ENCODE peak calls at places on chromosomes 2 and 18, in six cellular contexts. One of them, this sample, is unnamed.

GRCh38 chr2:42917374-42918017 is 125.1 kb upstream of the HAAO start:
- DNase-seq in fibroblast of mammary gland: peak
- DNase-seq in lower lobe of right lung: no peak
- DNase-seq in fibroblast of the aortic adventitia: peak
- DNase-seq in prostate gland: no peak
- DNase-seq in AG04450: no peak
- DNase-seq in this sample: peak

GRCh38 chr2:110017-110416 is 63.7 kb upstream of the FAM110C start:
- DNase-seq in fibroblast of mammary gland: no peak
- DNase-seq in lower lobe of right lung: no peak
- DNase-seq in fibroblast of the aortic adventitia: no peak
- DNase-seq in prostate gland: no peak
- DNase-seq in AG04450: no peak
- DNase-seq in this sample: no peak

GRCh38 chr2:227106845-227107759 is 56.9 kb downstream of the COL4A4 start:
- DNase-seq in fibroblast of mammary gland: peak
- DNase-seq in lower lobe of right lung: no peak
- DNase-seq in fibroblast of the aortic adventitia: peak
- DNase-seq in prostate gland: peak
- DNase-seq in AG04450: peak
- DNase-seq in this sample: peak

GRCh38 chr18:832085-832681 is 20.1 kb upstream of the YES1 start:
- DNase-seq in fibroblast of mammary gland: no peak
- DNase-seq in lower lobe of right lung: no peak
- DNase-seq in fibroblast of the aortic adventitia: no peak
- DNase-seq in prostate gland: no peak
- DNase-seq in AG04450: no peak
- DNase-seq in this sample: no peak

GRCh38 chr2:240374085-240374907 is 61.2 kb upstream of the GPC1 start:
- DNase-seq in fibroblast of mammary gland: peak
- DNase-seq in lower lobe of right lung: peak
- DNase-seq in fibroblast of the aortic adventitia: peak
- DNase-seq in prostate gland: no peak
- DNase-seq in AG04450: peak
- DNase-seq in this sample: peak

GRCh38 chr2:214361116-214361515 is 49.7 kb upstream of the VWC2L start:
- DNase-seq in fibroblast of mammary gland: no peak
- DNase-seq in lower lobe of right lung: no peak
- DNase-seq in fibroblast of the aortic adventitia: no peak
- DNase-seq in prostate gland: no peak
- DNase-seq in AG04450: no peak
- DNase-seq in this sample: no peak

GRCh38 chr2:231124833-231125232 is at the start of gene HTR2B:
- DNase-seq in fibroblast of mammary gland: peak
- DNase-seq in lower lobe of right lung: no peak
- DNase-seq in fibroblast of the aortic adventitia: peak
- DNase-seq in prostate gland: no peak
- DNase-seq in AG04450: no peak
- DNase-seq in this sample: peak

GRCh38 chr2:218648473-218649100 is 10.8 kb downstream of the ZNF142 start:
- DNase-seq in fibroblast of mammary gland: peak
- DNase-seq in lower lobe of right lung: no peak
- DNase-seq in fibroblast of the aortic adventitia: peak
- DNase-seq in prostate gland: peak
- DNase-seq in AG04450: peak
- DNase-seq in this sample: peak

GRCh38 chr2:100767224-100767653 is 52.7 kb upstream of the NPAS2 start:
- DNase-seq in fibroblast of mammary gland: peak
- DNase-seq in lower lobe of right lung: no peak
- DNase-seq in fibroblast of the aortic adventitia: peak
- DNase-seq in prostate gland: peak
- DNase-seq in AG04450: no peak
- DNase-seq in this sample: peak

GRCh38 chr2:204024503-204024902 is 87.9 kb downstream of the ICOS start:
- DNase-seq in fibroblast of mammary gland: peak
- DNase-seq in lower lobe of right lung: no peak
- DNase-seq in fibroblast of the aortic adventitia: peak
- DNase-seq in prostate gland: peak
- DNase-seq in AG04450: no peak
- DNase-seq in this sample: peak

GRCh38 chr18:58649966-58650816 is 21.1 kb upstream of the MALT1 start:
- DNase-seq in fibroblast of mammary gland: no peak
- DNase-seq in lower lobe of right lung: no peak
- DNase-seq in fibroblast of the aortic adventitia: peak
- DNase-seq in prostate gland: no peak
- DNase-seq in AG04450: no peak
- DNase-seq in this sample: no peak

GRCh38 chr2:158499383-158499782 is 42.6 kb downstream of the PKP4 start:
- DNase-seq in fibroblast of mammary gland: no peak
- DNase-seq in lower lobe of right lung: no peak
- DNase-seq in fibroblast of the aortic adventitia: no peak
- DNase-seq in prostate gland: no peak
- DNase-seq in AG04450: no peak
- DNase-seq in this sample: no peak

GRCh38 chr2:222319576-222320440 is 21.0 kb upstream of the PAX3 start:
- DNase-seq in fibroblast of mammary gland: no peak
- DNase-seq in lower lobe of right lung: no peak
- DNase-seq in fibroblast of the aortic adventitia: no peak
- DNase-seq in prostate gland: no peak
- DNase-seq in AG04450: no peak
- DNase-seq in this sample: peak
- TF ChIP-seq CTCF in fibroblast of mammary gland: no peak
- TF ChIP-seq CTCF in lower lobe of right lung: no peak
- TF ChIP-seq CTCF in fibroblast of the aortic adventitia: no peak
- TF ChIP-seq CTCF in prostate gland: no peak
- TF ChIP-seq CTCF in AG04450: no peak
- TF ChIP-seq CTCF in this sample: no peak

DNA sequence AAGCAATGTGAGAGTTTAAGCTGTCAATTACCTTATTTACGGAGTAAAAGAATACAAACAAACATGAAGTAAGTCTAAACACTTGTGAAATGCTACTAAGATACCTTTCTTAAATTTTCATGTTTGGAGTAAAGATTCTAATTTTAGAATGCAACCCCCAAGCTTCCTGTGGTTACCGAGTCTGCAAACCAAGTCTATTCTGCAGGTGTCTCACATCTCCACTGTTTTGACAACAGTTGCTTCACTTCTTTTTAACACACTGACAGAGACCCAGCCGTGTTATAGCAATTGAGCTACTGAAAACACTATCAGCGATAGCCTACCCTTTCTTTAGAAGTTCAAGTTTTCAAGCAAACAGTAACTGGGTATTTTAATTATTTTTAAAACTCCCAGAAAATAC is 608.3 kb downstream of the ERBB4 start:
- DNase-seq in fibroblast of mammary gland: no peak
- DNase-seq in lower lobe of right lung: no peak
- DNase-seq in fibroblast of the aortic adventitia: no peak
- DNase-seq in prostate gland: no peak
- DNase-seq in AG04450: no peak
- DNase-seq in this sample: no peak
- H3K4me3 ChIP-seq in fibroblast of mammary gland: no peak
- H3K4me3 ChIP-seq in lower lobe of right lung: no peak
- H3K4me3 ChIP-seq in fibroblast of the aortic adventitia: no peak
- H3K4me3 ChIP-seq in prostate gland: no peak
- H3K4me3 ChIP-seq in AG04450: no peak
- H3K4me3 ChIP-seq in this sample: no peak

DNA sequence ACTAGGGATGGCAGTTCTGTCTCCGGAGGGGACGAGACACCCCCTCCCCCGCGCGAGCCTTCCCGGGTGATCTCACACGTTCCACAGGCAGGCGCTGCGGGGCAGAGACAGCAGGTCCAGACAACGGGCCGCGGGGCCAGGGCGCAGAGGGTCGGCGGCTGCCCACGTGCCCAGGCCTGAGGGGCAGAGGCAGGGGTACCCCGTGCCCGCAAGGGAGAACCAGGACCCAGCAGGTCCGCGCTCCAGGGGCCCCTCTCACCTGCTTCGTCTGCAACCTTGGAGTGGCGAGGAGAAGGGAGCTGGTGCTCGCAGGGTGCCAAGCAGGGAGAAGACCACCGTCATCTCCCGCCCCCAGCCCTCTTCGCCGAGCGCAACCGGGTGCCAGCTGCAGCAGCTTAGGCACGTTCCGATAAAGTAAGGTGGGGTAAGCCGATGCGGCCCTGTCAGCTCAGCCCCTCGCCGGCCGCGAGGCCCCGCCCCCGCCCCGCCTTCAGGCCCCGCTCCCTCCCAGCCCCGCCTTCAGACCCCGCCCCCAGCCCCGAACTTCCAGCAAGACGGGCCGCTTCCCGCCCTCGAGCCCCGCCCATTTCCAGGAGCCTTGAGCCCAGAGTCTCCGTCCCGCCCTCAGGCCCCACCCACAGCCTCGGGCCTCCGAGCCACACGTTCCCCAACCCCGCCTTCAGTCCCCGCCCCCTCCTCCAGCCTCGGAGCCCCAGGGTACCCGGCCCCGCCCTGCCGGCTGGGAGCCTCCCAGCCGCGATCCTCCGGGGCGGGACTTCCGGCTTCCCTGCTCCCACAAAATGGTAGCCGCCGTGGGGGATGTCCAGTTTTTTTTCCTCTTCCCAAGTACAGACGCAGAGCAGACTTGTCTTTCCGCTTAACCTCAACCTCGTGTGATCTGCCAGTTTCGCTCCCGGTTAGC is at the start of gene GPR155:
- DNase-seq in fibroblast of mammary gland: peak
- DNase-seq in lower lobe of right lung: peak
- DNase-seq in fibroblast of the aortic adventitia: peak
- DNase-seq in prostate gland: peak
- DNase-seq in AG04450: peak
- DNase-seq in this sample: peak
- TF ChIP-seq CTCF in fibroblast of mammary gland: no peak
- TF ChIP-seq CTCF in lower lobe of right lung: no peak
- TF ChIP-seq CTCF in fibroblast of the aortic adventitia: no peak
- TF ChIP-seq CTCF in prostate gland: peak
- TF ChIP-seq CTCF in AG04450: peak
- TF ChIP-seq CTCF in this sample: peak

DNA sequence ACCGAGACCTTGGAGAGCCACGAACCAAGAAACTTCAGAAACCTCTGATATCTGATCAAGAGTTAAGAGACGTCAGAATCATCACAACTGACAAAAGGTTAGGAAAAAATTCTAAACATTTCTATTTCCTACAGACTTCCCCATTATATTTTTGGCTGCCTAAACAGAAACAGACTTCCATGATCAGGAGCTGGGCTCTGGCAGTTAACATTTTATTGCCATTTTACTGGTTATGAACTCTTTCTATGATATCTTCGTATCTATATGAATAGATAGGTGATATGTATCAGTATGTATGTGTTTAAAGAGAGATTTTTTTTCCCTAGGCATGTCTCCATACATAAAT is 31.1 kb upstream of the PPP1R1C start:
- DNase-seq in fibroblast of mammary gland: peak
- DNase-seq in lower lobe of right lung: no peak
- DNase-seq in fibroblast of the aortic adventitia: no peak
- DNase-seq in prostate gland: no peak
- DNase-seq in AG04450: no peak
- DNase-seq in this sample: no peak
- H3K4me3 ChIP-seq in fibroblast of mammary gland: peak
- H3K4me3 ChIP-seq in lower lobe of right lung: peak
- H3K4me3 ChIP-seq in fibroblast of the aortic adventitia: peak
- H3K4me3 ChIP-seq in prostate gland: no peak
- H3K4me3 ChIP-seq in AG04450: no peak
- H3K4me3 ChIP-seq in this sample: no peak

This sample was measured in cardiac fibroblast.